ENCODE peak calls at places on chromosomes 7 and 10, in six cellular contexts. P, R, B, Q, F and I are unnamed samples.
A peak's percentile ranks its signal among the peaks of the same experiment; 100 is the strongest.

GRCh38 chr10:3102721-3103410 is 35.5 kb downstream of the PFKP start:
- DNase-seq in P (no peak), R (peak; percentile 36), B (no peak), Q (no peak), F (no peak), I (no peak)

GRCh38 chr7:140512317-140513000 is 33.2 kb upstream of the MKRN1 start:
- DNase-seq in P (no peak), R (no peak), B (peak; percentile 27), Q (peak; percentile 13), F (peak; percentile 52), I (peak; percentile 90)

GRCh38 chr7:17907014-17907413 is 33.3 kb downstream of the SNX13 start:
- DNase-seq in P (no peak), R (peak; percentile 4), B (no peak), Q (no peak), F (no peak), I (no peak)

GRCh38 chr7:55423891-55424290 is 58.8 kb downstream of the LANCL2 start:
- DNase-seq in P (no peak), R (peak; percentile 24), B (no peak), Q (no peak), F (no peak), I (no peak)

GRCh38 chr7:7175075-7175695 is 7.2 kb upstream of the C1GALT1 start:
- DNase-seq in P (no peak), R (no peak), B (no peak), Q (no peak), F (no peak), I (no peak)

GRCh38 chr7:73833251-73833919 is 2.6 kb downstream of the CLDN4 start:
- DNase-seq in P (no peak), R (no peak), B (no peak), Q (no peak), F (no peak), I (no peak)

GRCh38 chr10:18254086-18254485 is 113.9 kb downstream of the CACNB2 start:
- DNase-seq in P (no peak), R (peak; percentile 53), B (no peak), Q (no peak), F (no peak), I (no peak)

GRCh38 chr10:79084012-79084971 is 15.5 kb downstream of the ZMIZ1 start:
- DNase-seq in P (peak; percentile 90), R (peak; percentile 83), B (no peak), Q (peak; percentile 98), F (peak; percentile 94), I (peak; percentile 53)

GRCh38 chr10:112793197-112793921 is 156.7 kb upstream of the TCF7L2 start:
- DNase-seq in P (no peak), R (peak; percentile 58), B (no peak), Q (no peak), F (no peak), I (no peak)

GRCh38 chr7:118306771-118307170 is 82.3 kb downstream of the ANKRD7 start:
- DNase-seq in P (peak; percentile 36), R (no peak), B (no peak), Q (no peak), F (no peak), I (no peak)

GRCh38 chr7:76356823-76357222 is 2.0 kb downstream of the YWHAG start:
- DNase-seq in P (peak; percentile 42), R (peak; percentile 61), B (no peak), Q (no peak), F (no peak), I (peak; percentile 54)

GRCh38 chr10:91042069-91042468 is 121.2 kb upstream of the ANKRD1 start:
- DNase-seq in P (no peak), R (no peak), B (no peak), Q (no peak), F (no peak), I (no peak)

GRCh38 chr10:74153123-74153522 is 2.1 kb downstream of the ADK start:
- DNase-seq in P (no peak), R (peak; percentile 66), B (peak; percentile 34), Q (peak; percentile 26), F (no peak), I (peak; percentile 5)

GRCh38 chr7:83850037-83850619 is 201.2 kb upstream of the SEMA3E start:
- DNase-seq in P (no peak), R (no peak), B (no peak), Q (no peak), F (no peak), I (no peak)

GRCh38 chr7:156127166-156128134 is 315.2 kb upstream of the SHH start:
- DNase-seq in P (no peak), R (no peak), B (no peak), Q (no peak), F (peak; percentile 44), I (no peak)

GRCh38 chr10:13684252-13684791 is 97.6 kb downstream of the PRPF18 start:
- DNase-seq in P (no peak), R (peak; percentile 88), B (no peak), Q (peak; percentile 30), F (peak; percentile 63), I (no peak)

GRCh38 chr10:28302012-28302667 is 724 bp downstream of the MPP7 start:
- DNase-seq in P (peak; percentile 48), R (no peak), B (no peak), Q (peak; percentile 37), F (peak; percentile 61), I (no peak)

GRCh38 chr7:156892086-156892800 is 740 bp downstream of the LMBR1 start:
- DNase-seq in P (peak; percentile 87), R (no peak), B (no peak), Q (no peak), F (peak; percentile 68), I (peak; percentile 79)

GRCh38 chr10:121157998-121158397 is 306.8 kb downstream of the WDR11 start:
- DNase-seq in P (peak; percentile 82), R (no peak), B (no peak), Q (peak; percentile 74), F (peak; percentile 59), I (no peak)

DNA sequence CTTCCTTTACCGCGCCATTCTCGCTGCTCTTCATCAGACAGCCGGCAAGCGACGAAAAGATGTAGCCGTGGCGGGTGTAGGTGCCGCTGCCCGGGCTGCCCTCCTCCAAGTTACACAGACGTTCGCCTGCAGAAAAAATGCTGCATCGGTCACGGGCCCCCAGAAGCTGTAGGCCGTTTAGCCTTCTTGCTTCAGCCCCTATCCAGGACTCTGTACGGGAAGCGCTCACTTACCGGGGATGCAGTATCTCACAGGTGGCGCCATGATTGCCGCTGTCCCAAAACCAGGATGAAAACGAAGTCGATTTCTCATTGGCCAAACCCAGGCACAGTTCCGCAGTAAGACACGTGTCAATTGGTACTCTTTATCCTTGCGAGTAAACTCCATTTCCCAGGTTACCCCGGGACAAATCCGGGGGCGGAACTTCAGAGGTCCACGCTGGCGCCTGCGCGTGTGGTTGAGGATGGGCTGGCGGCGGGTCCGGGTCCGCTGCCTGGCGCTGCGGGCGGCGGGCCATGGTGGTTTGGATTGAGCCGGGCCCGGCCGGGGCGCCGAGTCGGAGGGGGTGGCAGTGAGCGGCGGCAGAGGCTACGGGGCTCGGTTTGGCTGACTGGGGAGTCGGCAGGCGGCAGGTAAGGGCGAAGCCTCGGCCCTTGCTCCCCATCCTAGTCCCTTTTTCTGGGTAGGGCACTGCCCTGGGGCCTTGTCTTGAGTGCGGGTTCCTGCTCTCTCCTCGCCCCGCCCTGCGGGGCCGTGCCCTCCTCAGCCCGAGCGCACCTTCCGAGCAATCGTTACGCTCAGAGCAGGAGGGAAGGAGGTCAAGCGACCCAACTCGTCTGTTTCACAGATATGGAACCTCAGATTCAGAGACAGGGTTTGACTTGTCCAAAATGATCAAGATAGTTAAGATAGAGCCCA is at the start of the genes EXOSC1 and ZDHHC16:
- DNase-seq in P (peak; percentile 98), R (peak; percentile 97), B (peak; percentile 89), Q (peak; percentile 90), F (peak; percentile 93), I (peak; percentile 94)
- TF ChIP-seq POLR2A in P (peak; percentile 83), R (peak; percentile 74), B (peak; percentile 87), Q (peak; percentile 19), F (peak; percentile 62), I (peak; percentile 82)

GRCh38 chr7:149606826-149607225 is 109.2 kb upstream of the ZNF746 start:
- DNase-seq in P (no peak), R (no peak), B (no peak), Q (no peak), F (no peak), I (no peak)
- TF ChIP-seq POLR2A in P (no peak), R (no peak), B (no peak), Q (no peak), F (no peak), I (no peak)

GRCh38 chr7:4642468-4643203 is 39.5 kb upstream of the FOXK1 start:
- DNase-seq in P (peak; percentile 53), R (no peak), B (no peak), Q (no peak), F (no peak), I (peak; percentile 59)

GRCh38 chr7:4638781-4639575 is 43.1 kb upstream of the FOXK1 start:
- DNase-seq in P (no peak), R (no peak), B (no peak), Q (no peak), F (no peak), I (no peak)

GRCh38 chr7:4641091-4641666 is 40.9 kb upstream of the FOXK1 start:
- DNase-seq in P (no peak), R (no peak), B (no peak), Q (no peak), F (no peak), I (no peak)

GRCh38 chr7:4645241-4645640 is 36.9 kb upstream of the FOXK1 start:
- DNase-seq in P (no peak), R (no peak), B (no peak), Q (no peak), F (no peak), I (no peak)

GRCh38 chr7:4641667-4642467 is 40.2 kb upstream of the FOXK1 start:
- DNase-seq in P (peak; percentile 97), R (peak; percentile 89), B (peak; percentile 83), Q (peak; percentile 94), F (peak; percentile 98), I (peak; percentile 97)
- TF ChIP-seq POLR2A in P (peak; percentile 99), R (peak; percentile 72), B (peak; percentile 74), Q (peak; percentile 71), F (peak; percentile 73), I (peak; percentile 91)

DNA sequence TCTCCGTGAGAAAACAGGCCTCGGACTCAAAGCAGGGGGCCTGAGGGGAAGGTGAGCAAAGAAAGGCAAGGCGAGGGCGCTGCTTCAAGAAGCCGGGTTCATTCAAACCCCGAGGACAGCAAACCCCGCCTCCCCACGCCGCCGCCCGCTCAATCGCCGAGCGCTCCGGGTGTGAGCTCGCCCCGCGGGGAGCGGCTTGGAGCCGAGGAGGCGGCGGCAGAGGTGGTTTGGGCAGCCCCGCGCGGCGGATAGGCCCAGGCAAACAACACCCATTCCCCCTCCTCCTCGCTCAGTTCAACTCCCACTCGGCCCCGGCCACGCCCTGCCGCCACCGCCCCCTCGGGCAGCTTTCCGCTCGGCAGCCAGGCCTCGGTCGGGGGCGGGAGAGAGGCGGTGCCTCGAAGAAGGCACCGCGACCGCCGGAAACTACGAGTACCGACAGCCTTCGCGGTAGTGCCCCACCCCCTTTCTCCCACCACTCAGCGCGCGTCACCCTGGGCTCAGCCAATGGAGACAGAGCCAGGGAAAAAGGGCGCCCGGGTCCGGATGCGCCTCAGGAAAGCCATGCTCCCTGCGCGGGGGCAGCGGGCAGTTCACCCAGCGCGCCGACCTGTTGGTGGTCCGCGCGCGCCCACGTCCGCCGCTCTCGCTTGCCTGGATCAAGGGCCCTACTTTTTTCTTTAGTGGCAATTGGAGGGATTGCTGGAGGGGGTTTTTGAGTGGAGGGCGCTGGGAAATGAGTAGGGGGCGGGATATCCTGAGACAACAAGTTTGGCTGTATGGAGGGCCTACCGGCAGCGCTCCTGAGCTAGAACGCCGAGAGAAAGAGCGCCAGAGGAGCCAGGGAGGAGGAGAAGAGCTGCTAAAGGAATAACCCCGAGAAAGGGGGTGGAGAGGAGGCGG is 674 bp upstream of the SP4 start:
- DNase-seq in P (peak; percentile 100), R (peak; percentile 97), B (peak; percentile 94), Q (peak; percentile 95), F (peak; percentile 99), I (peak; percentile 99)
- TF ChIP-seq POLR2A in P (peak; percentile 87), R (peak; percentile 76), B (peak; percentile 11), Q (no peak), F (peak; percentile 67), I (peak; percentile 87)

GRCh38 chr10:58152698-58153263 is 114.9 kb downstream of the IPMK start:
- DNase-seq in P (peak; percentile 66), R (peak; percentile 53), B (peak; percentile 41), Q (peak; percentile 45), F (peak; percentile 50), I (peak; percentile 23)
- TF ChIP-seq POLR2A in P (no peak), R (no peak), B (no peak), Q (no peak), F (no peak), I (no peak)